ENCODE peak calls at places on chromosomes 6 and 20, in eight cellular contexts. C is kidney, F is endothelial cell, B is LNCaP clone FGC, L is psoas muscle, Y is tibial artery, T is lower lobe of right lung, D is WTC11. Q is an unnamed sample.

GRCh38 chr6:104884867-104885517 is 25.3 kb upstream of the HACE1 start:
- DNase-seq in C (no peak), F (no peak), B (no peak), L (no peak), Y (no peak), T (no peak), D (peak; percentile 14), Q (no peak)

GRCh38 chr6:44738652-44739141 is 351.2 kb downstream of the CDC5L start:
- DNase-seq in C (no peak), F (no peak), B (no peak), L (peak; percentile 57), Y (no peak), T (no peak), D (no peak), Q (no peak)

GRCh38 chr6:128239146-128239545 is 281.3 kb downstream of the PTPRK start:
- DNase-seq in C (no peak), F (no peak), B (no peak), L (no peak), Y (no peak), T (no peak), D (no peak), Q (no peak)

GRCh38 chr20:40497781-40498691 is 191.0 kb downstream of the MAFB start:
- DNase-seq in C (no peak), F (no peak), B (no peak), L (peak; percentile 73), Y (peak; percentile 76), T (peak; percentile 89), D (no peak), Q (no peak)

GRCh38 chr6:130617658-130618057 is 209.5 kb upstream of the SMLR1 start:
- DNase-seq in C (no peak), F (no peak), B (no peak), L (no peak), Y (no peak), T (no peak), D (no peak), Q (no peak)

GRCh38 chr6:28648035-28648877 is 122.6 kb downstream of the GPX5 start:
- DNase-seq in C (no peak), F (peak; percentile 74), B (no peak), L (no peak), Y (no peak), T (no peak), D (peak; percentile 75), Q (peak; percentile 31)

GRCh38 chr6:25259756-25260155 is 19.4 kb upstream of the CARMIL1 start:
- DNase-seq in C (no peak), F (no peak), B (no peak), L (no peak), Y (no peak), T (no peak), D (no peak), Q (no peak)

GRCh38 chr6:146997062-146997461 is 207.2 kb upstream of the STXBP5 start:
- DNase-seq in C (no peak), F (no peak), B (no peak), L (no peak), Y (no peak), T (no peak), D (no peak), Q (no peak)

GRCh38 chr6:116447052-116447451 is 14.1 kb upstream of the CALHM6 start:
- DNase-seq in C (no peak), F (no peak), B (no peak), L (no peak), Y (no peak), T (no peak), D (no peak), Q (no peak)

GRCh38 chr6:104527761-104528415 is 331.8 kb downstream of the HACE1 start:
- DNase-seq in C (no peak), F (peak; percentile 44), B (peak; percentile 43), L (no peak), Y (peak; percentile 70), T (no peak), D (peak; percentile 64), Q (no peak)

GRCh38 chr20:58102252-58102651 is 126.2 kb downstream of the ANKRD60 start:
- DNase-seq in C (no peak), F (no peak), B (no peak), L (no peak), Y (no peak), T (no peak), D (no peak), Q (no peak)

GRCh38 chr20:40604416-40604815 is 84.6 kb downstream of the MAFB start:
- DNase-seq in C (no peak), F (no peak), B (no peak), L (no peak), Y (no peak), T (no peak), D (no peak), Q (no peak)

GRCh38 chr6:112163295-112164257 is 76.2 kb downstream of the FAM229B start:
- DNase-seq in C (no peak), F (peak; percentile 88), B (no peak), L (peak; percentile 71), Y (no peak), T (peak; percentile 76), D (peak; percentile 84), Q (peak; percentile 84)

GRCh38 chr6:143059616-143060353 is 904 bp upstream of the AIG1 start:
- DNase-seq in C (no peak), F (no peak), B (peak; percentile 71), L (no peak), Y (no peak), T (no peak), D (no peak), Q (no peak)

GRCh38 chr6:129749749-129750120 is 39.8 kb upstream of the ARHGAP18 start:
- DNase-seq in C (no peak), F (no peak), B (no peak), L (no peak), Y (no peak), T (no peak), D (no peak), Q (no peak)

GRCh38 chr20:60559462-60559861 is 601.2 kb downstream of the CDH26 start:
- DNase-seq in C (no peak), F (no peak), B (no peak), L (no peak), Y (no peak), T (no peak), D (peak; percentile 32), Q (no peak)

GRCh38 chr6:47196113-47196512 is 113.6 kb downstream of the TNFRSF21 start:
- DNase-seq in C (no peak), F (no peak), B (no peak), L (no peak), Y (no peak), T (no peak), D (no peak), Q (no peak)

GRCh38 chr20:50834599-50835005 is 39.7 kb downstream of the BCAS4 start:
- DNase-seq in C (no peak), F (no peak), B (no peak), L (no peak), Y (no peak), T (no peak), D (no peak), Q (no peak)

GRCh38 chr20:61588356-61589054 is 336.4 kb downstream of the CDH4 start:
- DNase-seq in C (peak; percentile 51), F (no peak), B (no peak), L (no peak), Y (no peak), T (peak; percentile 4), D (no peak), Q (no peak)

GRCh38 chr20:46870041-46870440 is 24.6 kb upstream of the EYA2 start:
- DNase-seq in C (no peak), F (no peak), B (no peak), L (no peak), Y (no peak), T (no peak), D (no peak), Q (no peak)

GRCh38 chr6:133093957-133094356 is 147.2 kb upstream of the EYA4 start:
- DNase-seq in C (no peak), F (no peak), B (no peak), L (no peak), Y (no peak), T (no peak), D (no peak), Q (no peak)

GRCh38 chr6:116697475-116697874 is 16.5 kb downstream of the KPNA5 start:
- DNase-seq in C (no peak), F (no peak), B (no peak), L (no peak), Y (no peak), T (no peak), D (no peak), Q (no peak)

GRCh38 chr20:24962182-24962492 is 13.1 kb downstream of the CST7 start:
- DNase-seq in C (no peak), F (no peak), B (no peak), L (no peak), Y (no peak), T (peak; percentile 10), D (no peak), Q (no peak)
- TF ChIP-seq CTCF in C (no peak), F (no peak), B (no peak), L (no peak), Y (no peak), T (no peak), D (no peak), Q (no peak)

GRCh38 chr6:137531376-137532092 is 37.3 kb upstream of the OLIG3 start:
- DNase-seq in C (no peak), F (no peak), B (no peak), L (no peak), Y (no peak), T (no peak), D (no peak), Q (no peak)

GRCh38 chr6:137536104-137536773 is 42.0 kb upstream of the OLIG3 start:
- DNase-seq in C (no peak), F (no peak), B (no peak), L (no peak), Y (no peak), T (no peak), D (no peak), Q (no peak)

GRCh38 chr6:137530404-137530803 is 36.2 kb upstream of the OLIG3 start:
- DNase-seq in C (no peak), F (no peak), B (no peak), L (no peak), Y (no peak), T (no peak), D (no peak), Q (no peak)
- TF ChIP-seq CTCF in C (no peak), F (no peak), B (peak; percentile 11), L (no peak), Y (no peak), T (no peak), D (no peak), Q (no peak)

DNA sequence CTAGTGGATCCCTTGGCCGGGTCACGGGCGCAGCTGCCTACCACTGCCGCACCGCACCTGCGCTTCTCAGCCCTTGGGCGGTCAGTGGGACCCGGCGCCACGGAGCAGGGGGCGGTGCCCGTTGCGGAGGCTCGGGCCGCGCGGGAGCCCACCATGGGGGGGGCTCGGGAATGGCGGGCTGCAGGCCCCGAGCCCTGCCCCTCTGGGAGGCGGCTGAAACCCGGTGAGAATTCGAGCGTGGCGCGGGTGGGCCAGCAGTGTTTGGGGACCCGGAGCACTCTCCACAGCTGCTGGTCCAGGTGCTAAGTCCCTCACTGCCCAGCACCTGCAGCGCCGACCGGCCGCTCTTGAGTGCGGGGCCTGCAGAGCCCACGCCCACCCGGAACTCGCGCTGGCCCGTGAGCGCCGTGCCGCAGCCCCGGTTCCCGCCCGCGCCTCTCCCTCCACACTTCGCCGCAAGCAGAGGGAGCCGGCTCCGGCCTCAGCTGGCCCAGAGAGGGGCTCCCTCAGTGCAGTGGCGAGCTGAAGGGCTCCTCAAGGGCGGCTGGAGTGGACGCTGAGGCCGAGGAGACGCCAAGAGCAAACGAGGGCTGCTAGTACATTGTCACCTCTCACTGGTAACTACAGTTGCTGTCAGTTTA is 120.5 kb upstream of the TMEM170B start:
- DNase-seq in C (peak; percentile 65), F (no peak), B (no peak), L (no peak), Y (no peak), T (no peak), D (peak; percentile 35), Q (no peak)
- TF ChIP-seq CTCF in C (no peak), F (no peak), B (no peak), L (no peak), Y (no peak), T (no peak), D (no peak), Q (no peak)

GRCh38 chr6:169970306-169970988 is 219.0 kb downstream of the ERMARD start:
- DNase-seq in C (peak; percentile 74), F (no peak), B (no peak), L (no peak), Y (peak; percentile 61), T (no peak), D (no peak), Q (no peak)
- TF ChIP-seq CTCF in C (no peak), F (no peak), B (no peak), L (no peak), Y (no peak), T (no peak), D (no peak), Q (no peak)

Q was measured in mesothelial cell of epicardium.